ENCODE peak calls at places on chromosomes 16 and 17, in six cellular contexts. X is right lobe of liver; M is Caco-2; Q is activated T-cell treated with anti-CD3 and anti-CD28 coated beads, Interleukin-2, amount 50 U/mL, for 48 hours; Z is stimulated activated CD4-positive, alpha-beta T cell treated with anti-CD3 and anti-CD28 coated beads, TNF-alpha, amount 100 ng/mL, for 1 hour; K is type B pancreatic cell. L is an unnamed sample.

GRCh38 chr16:53484542-53484941 is 18.5 kb downstream of the AKTIP start:
- DNase-seq in X (no peak), M (no peak), Q (no peak), Z (no peak), K (no peak), L (no peak)

GRCh38 chr16:1345087-1345486 is 6.6 kb downstream of the TSR3 start:
- DNase-seq in X (no peak), M (no peak), Q (no peak), Z (no peak), K (no peak), L (no peak)

GRCh38 chr16:87107221-87107620 is 210.0 kb downstream of the C16orf95 start:
- DNase-seq in X (no peak), M (no peak), Q (no peak), Z (no peak), K (no peak), L (no peak)

GRCh38 chr17:2564876-2565275 is 28.6 kb upstream of the PAFAH1B1 start:
- DNase-seq in X (no peak), M (peak; percentile 74), Q (no peak), Z (no peak), K (no peak), L (no peak)

GRCh38 chr16:67185003-67185865 is 1.5 kb upstream of the MATCAP1 start:
- DNase-seq in X (peak; percentile 89), M (peak; percentile 95), Q (peak; percentile 92), Z (peak; percentile 46), K (peak; percentile 94), L (peak; percentile 90)

GRCh38 chr17:61179316-61179715 is 220.3 kb upstream of the TBX2 start:
- DNase-seq in X (no peak), M (no peak), Q (no peak), Z (no peak), K (no peak), L (peak; percentile 52)

GRCh38 chr17:53033297-53033696 is 789.4 kb upstream of the KIF2B start:
- DNase-seq in X (no peak), M (no peak), Q (no peak), Z (no peak), K (no peak), L (peak; percentile 2)

GRCh38 chr16:66058181-66058580 is 308.3 kb upstream of the CDH5 start:
- DNase-seq in X (no peak), M (no peak), Q (no peak), Z (no peak), K (no peak), L (no peak)

GRCh38 chr17:58028591-58028990 is 21.5 kb upstream of the SRSF1 start:
- DNase-seq in X (no peak), M (no peak), Q (no peak), Z (no peak), K (no peak), L (no peak)

GRCh38 chr17:36511216-36511615 is 23.5 kb downstream of the MYO19 start:
- DNase-seq in X (no peak), M (no peak), Q (no peak), Z (no peak), K (no peak), L (no peak)

GRCh38 chr17:69871318-69871717 is 203.7 kb upstream of the KCNJ16 start:
- DNase-seq in X (no peak), M (no peak), Q (no peak), Z (no peak), K (no peak), L (no peak)

GRCh38 chr17:6557040-6557438 is 684 bp upstream of the PITPNM3 start:
- DNase-seq in X (no peak), M (no peak), Q (no peak), Z (no peak), K (no peak), L (no peak)

GRCh38 chr17:4858880-4859260 is 25.7 kb downstream of the MINK1 start:
- DNase-seq in X (no peak), M (no peak), Q (no peak), Z (no peak), K (no peak), L (no peak)

GRCh38 chr16:3580271-3580670 is 3.1 kb upstream of the NLRC3 start:
- DNase-seq in X (no peak), M (no peak), Q (no peak), Z (no peak), K (no peak), L (no peak)

GRCh38 chr17:40910441-40910841 is 25.4 kb upstream of the KRT20 start:
- DNase-seq in X (no peak), M (no peak), Q (no peak), Z (no peak), K (no peak), L (no peak)

GRCh38 chr16:8931864-8932263 is 31.8 kb downstream of the USP7 start:
- DNase-seq in X (no peak), M (no peak), Q (peak; percentile 56), Z (no peak), K (no peak), L (peak; percentile 38)

GRCh38 chr17:44438634-44439033 is 49.2 kb upstream of the ITGA2B start:
- DNase-seq in X (no peak), M (no peak), Q (no peak), Z (no peak), K (no peak), L (no peak)

GRCh38 chr16:67150058-67150832 is 553 bp downstream of the B3GNT9 start:
- DNase-seq in X (no peak), M (peak; percentile 69), Q (peak; percentile 74), Z (no peak), K (no peak), L (no peak)

GRCh38 chr17:43018008-43018853 is 4.0 kb downstream of the VAT1 start:
- DNase-seq in X (no peak), M (no peak), Q (no peak), Z (no peak), K (no peak), L (no peak)

GRCh38 chr17:62629556-62630364 is 2.3 kb downstream of the MRC2 start:
- DNase-seq in X (no peak), M (no peak), Q (no peak), Z (no peak), K (no peak), L (no peak)

GRCh38 chr17:59154721-59155438 is at the start of gene SKA2:
- DNase-seq in X (peak; percentile 97), M (peak; percentile 100), Q (peak; percentile 98), Z (peak; percentile 94), K (peak; percentile 97), L (peak; percentile 80)

GRCh38 chr16:5873221-5873620 is 775.6 kb upstream of the EEF2KMT start:
- DNase-seq in X (no peak), M (no peak), Q (no peak), Z (no peak), K (no peak), L (no peak)

GRCh38 chr17:82228842-82229685 is at the start of gene SLC16A3:
- DNase-seq in X (peak; percentile 68), M (peak; percentile 75), Q (peak; percentile 79), Z (no peak), K (no peak), L (peak; percentile 88)

GRCh38 chr17:9002610-9003354 is 18.5 kb upstream of the NTN1 start:
- DNase-seq in X (no peak), M (no peak), Q (peak; percentile 65), Z (no peak), K (peak; percentile 78), L (no peak)

GRCh38 chr17:39551879-39552278 is 55.8 kb downstream of the NEUROD2 start:
- DNase-seq in X (no peak), M (no peak), Q (no peak), Z (no peak), K (no peak), L (no peak)

GRCh38 chr17:43608313-43608712 is 53.4 kb downstream of the MEOX1 start:
- DNase-seq in X (no peak), M (no peak), Q (peak; percentile 69), Z (no peak), K (no peak), L (no peak)

GRCh38 chr17:57954421-57955182 is 610 bp downstream of the CUEDC1 start:
- DNase-seq in X (peak; percentile 63), M (peak; percentile 71), Q (no peak), Z (no peak), K (no peak), L (peak; percentile 79)

GRCh38 chr17:65259281-65259680 is 122.1 kb downstream of the RGS9 start:
- DNase-seq in X (no peak), M (no peak), Q (no peak), Z (no peak), K (peak; percentile 8), L (no peak)

GRCh38 chr17:18921912-18922451 is 30.0 kb upstream of the SLC5A10 start:
- DNase-seq in X (no peak), M (no peak), Q (peak; percentile 47), Z (no peak), K (no peak), L (no peak)

GRCh38 chr17:50033316-50033715 is 22.6 kb upstream of the ITGA3 start:
- DNase-seq in X (no peak), M (no peak), Q (no peak), Z (no peak), K (no peak), L (no peak)

GRCh38 chr16:10741844-10742243 is 1.8 kb upstream of the NUBP1 start:
- DNase-seq in X (peak; percentile 89), M (no peak), Q (no peak), Z (no peak), K (no peak), L (no peak)

GRCh38 chr17:6853764-6854442 is 22.4 kb upstream of the TEKT1 start:
- DNase-seq in X (peak; percentile 59), M (no peak), Q (peak; percentile 37), Z (no peak), K (no peak), L (peak; percentile 25)

GRCh38 chr17:81612172-81612571 is 24.7 kb downstream of the NPLOC4 start:
- DNase-seq in X (no peak), M (no peak), Q (no peak), Z (no peak), K (no peak), L (no peak)

GRCh38 chr17:56810846-56811775 is 22.6 kb downstream of the C17orf67 start:
- DNase-seq in X (no peak), M (no peak), Q (no peak), Z (no peak), K (no peak), L (no peak)

GRCh38 chr17:4160294-4160859 is 17.4 kb downstream of the CYB5D2 start:
- DNase-seq in X (no peak), M (no peak), Q (no peak), Z (no peak), K (no peak), L (no peak)

GRCh38 chr17:64632606-64633005 is 29.5 kb downstream of the SMURF2 start:
- DNase-seq in X (no peak), M (no peak), Q (no peak), Z (no peak), K (no peak), L (no peak)

L was measured in HuH-7.